ENCODE peak calls at places on chromosome 22, in six cellular contexts. F is Daoy, J is HCEC 1CT, X is GM12878, A is NCI-H1694, Q is GF-D8. T is an unnamed sample.

GRCh38 chr22:48897959-48898358 is 929.7 kb downstream of the BRD1 start:
- DNase-seq in J (no peak), X (no peak), F (no peak), Q (no peak), A (no peak), T (no peak)

GRCh38 chr22:49391436-49391835 is 436.2 kb downstream of the BRD1 start:
- DNase-seq in Q (no peak), F (no peak), X (no peak), J (no peak), A (no peak), T (no peak)

GRCh38 chr22:40890881-40891280 is 29.0 kb upstream of the DNAJB7 start:
- DNase-seq in A (no peak), Q (no peak), X (no peak), F (no peak), J (peak), T (peak)

GRCh38 chr22:46568102-46568809 is 30.8 kb upstream of the CELSR1 start:
- DNase-seq in A (no peak), X (no peak), J (no peak), Q (no peak), F (no peak), T (no peak)

GRCh38 chr22:24361976-24362646 is 65.3 kb upstream of the ADORA2A start:
- DNase-seq in Q (no peak), A (no peak), J (no peak), F (no peak), X (no peak), T (no peak)

GRCh38 chr22:19986011-19986409 is 30.6 kb downstream of the ARVCF start:
- DNase-seq in F (no peak), X (no peak), J (no peak), Q (no peak), A (no peak), T (no peak)

GRCh38 chr22:19961201-19961580 is 19.6 kb upstream of the TXNRD2 start:
- DNase-seq in F (peak), Q (no peak), J (no peak), X (no peak), A (no peak), T (no peak)

GRCh38 chr22:25069758-25070461 is 117.4 kb downstream of the KIAA1671 start:
- DNase-seq in F (no peak), X (no peak), A (no peak), Q (no peak), J (no peak), T (no peak)

GRCh38 chr22:19631899-19632670 is 82.2 kb upstream of the SEPTIN5 start:
- DNase-seq in F (peak), X (no peak), Q (peak), A (peak), J (peak), T (peak)

GRCh38 chr22:40237241-40237640 is 59.5 kb downstream of the TNRC6B start:
- DNase-seq in X (peak), J (no peak), F (no peak), Q (no peak), A (no peak), T (no peak)

GRCh38 chr22:37392929-37393328 is 34.4 kb downstream of the ELFN2 start:
- DNase-seq in Q (no peak), A (no peak), F (no peak), X (no peak), J (no peak), T (no peak)

GRCh38 chr22:36770946-36771340 is 5.0 kb downstream of the IFT27 start:
- DNase-seq in F (no peak), A (no peak), Q (no peak), X (no peak), J (no peak), T (no peak)

GRCh38 chr22:40908895-40909294 is 42.3 kb upstream of the RBX1 start:
- DNase-seq in J (no peak), F (no peak), X (no peak), A (no peak), Q (no peak), T (no peak)

GRCh38 chr22:37383342-37383741 is 43.9 kb downstream of the ELFN2 start:
- DNase-seq in Q (no peak), F (no peak), X (no peak), A (peak), J (no peak), T (peak)

GRCh38 chr22:39809772-39810557 is 83.6 kb downstream of the ENTHD1 start:
- DNase-seq in X (no peak), A (no peak), J (no peak), Q (no peak), F (no peak), T (no peak)

GRCh38 chr22:37182949-37183245 is 5.2 kb downstream of the C1QTNF6 start:
- DNase-seq in Q (no peak), X (no peak), J (no peak), F (no peak), A (no peak), T (no peak)

GRCh38 chr22:29244785-29245625 is 22.8 kb downstream of the RHBDD3 start:
- DNase-seq in X (no peak), A (no peak), J (no peak), F (no peak), Q (no peak), T (no peak)

GRCh38 chr22:42432020-42432596 is at the start of gene NFAM1:
- DNase-seq in A (peak), J (no peak), Q (no peak), X (no peak), F (no peak), T (no peak)

GRCh38 chr22:42396621-42397331 is 35.4 kb downstream of the NFAM1 start:
- DNase-seq in X (no peak), F (peak), A (no peak), J (no peak), Q (no peak), T (no peak)

GRCh38 chr22:19149047-19149883 is 827 bp downstream of the GSC2 start:
- DNase-seq in J (no peak), A (no peak), F (no peak), X (no peak), Q (no peak), T (no peak)

GRCh38 chr22:49659924-49660315 is 167.8 kb downstream of the BRD1 start:
- DNase-seq in Q (no peak), A (no peak), F (no peak), J (no peak), X (no peak), T (no peak)

GRCh38 chr22:22681221-22681739 is 36.9 kb downstream of the GGTLC2 start:
- DNase-seq in A (no peak), Q (no peak), J (peak), F (peak), X (no peak), T (peak)

GRCh38 chr22:50250249-50250554 is 863 bp downstream of the HDAC10 start:
- DNase-seq in F (no peak), A (no peak), X (no peak), J (no peak), Q (no peak), T (no peak)

GRCh38 chr22:47630741-47631534 is 868.5 kb downstream of the TBC1D22A start:
- DNase-seq in A (no peak), F (peak), J (no peak), Q (no peak), X (no peak), T (no peak)

GRCh38 chr22:23926561-23926960 is 32.4 kb downstream of the MIF start:
- DNase-seq in Q (no peak), F (no peak), J (no peak), A (no peak), X (no peak), T (no peak)

GRCh38 chr22:16960884-16961249 is 47.2 kb downstream of the GAB4 start:
- DNase-seq in X (no peak), J (no peak), F (no peak), Q (no peak), A (no peak), T (no peak)

GRCh38 chr22:47115921-47116320 is 353.5 kb downstream of the TBC1D22A start:
- DNase-seq in X (no peak), A (no peak), J (no peak), Q (no peak), F (no peak), T (no peak)

GRCh38 chr22:22935056-22935545 is 47.5 kb downstream of the IGLL5 start:
- DNase-seq in F (no peak), Q (no peak), X (no peak), J (no peak), A (no peak), T (no peak)

GRCh38 chr22:38353142-38353629 is 36.0 kb upstream of the CSNK1E start:
- DNase-seq in A (no peak), X (no peak), Q (no peak), J (peak), F (peak), T (peak)

GRCh38 chr22:20509344-20510047 is 2.1 kb downstream of the MED15 start:
- DNase-seq in A (no peak), Q (peak), X (no peak), J (peak), F (peak), T (peak)

GRCh38 chr22:37043828-37044538 is 7.6 kb upstream of the KCTD17 start:
- DNase-seq in F (peak), Q (peak), X (no peak), A (no peak), J (peak), T (peak)

GRCh38 chr22:47139790-47140119 is 377.3 kb downstream of the TBC1D22A start:
- DNase-seq in X (no peak), A (no peak), F (no peak), Q (no peak), J (no peak), T (no peak)

GRCh38 chr22:22591348-22592299 is 32.6 kb upstream of the PRAME start:
- DNase-seq in Q (no peak), F (no peak), J (peak), A (no peak), X (no peak), T (peak)

GRCh38 chr22:25028841-25029141 is 76.3 kb downstream of the KIAA1671 start:
- DNase-seq in A (no peak), F (no peak), J (no peak), Q (no peak), X (no peak), T (no peak)

GRCh38 chr22:26169312-26170111 is at the start of gene SEZ6L:
- DNase-seq in F (peak), A (no peak), X (no peak), J (no peak), Q (no peak), T (no peak)

GRCh38 chr22:49307870-49308269 is 519.8 kb downstream of the BRD1 start:
- DNase-seq in X (no peak), J (no peak), F (no peak), Q (no peak), A (no peak), T (no peak)

GRCh38 chr22:47110817-47111443 is 348.5 kb downstream of the TBC1D22A start:
- DNase-seq in Q (no peak), A (no peak), X (no peak), J (no peak), F (no peak), T (peak)

GRCh38 chr22:30605449-30606110 is 1.4 kb upstream of the TCN2 start:
- DNase-seq in X (no peak), Q (no peak), J (peak), F (peak), A (no peak), T (peak)

GRCh38 chr22:17851754-17852153 is 77.5 kb upstream of the BID start:
- DNase-seq in Q (no peak), A (no peak), X (no peak), J (no peak), F (no peak), T (no peak)